ENCODE peak calls at places on chromosomes 1 and 21, in nine cellular contexts. E is amniotic stem cell, Y is NCI-H1105, H is OCI-LY7, T is GM12878, W is T-helper 2 cell, I is Calu3, Q is left ventricle myocardium inferior, V is fibroblast of the aortic adventitia. D is an unnamed sample.

GRCh38 chr1:191240925-191241324 is 763.3 kb upstream of the BRINP3 start:
- DNase-seq in E (peak), Y (no peak), H (no peak), T (no peak), W (no peak), I (no peak), Q (no peak), V (no peak), D (no peak)

GRCh38 chr21:44726803-44727202 is 15.4 kb upstream of the TSPEAR start:
- DNase-seq in E (no peak), Y (no peak), H (no peak), T (no peak), W (no peak), I (no peak), Q (no peak), V (no peak), D (no peak)

GRCh38 chr21:36690637-36691538 is 8.0 kb upstream of the SIM2 start:
- DNase-seq in E (no peak), Y (no peak), H (no peak), T (no peak), W (no peak), I (no peak), Q (no peak), V (peak), D (no peak)

GRCh38 chr1:28343405-28343804 is 14.6 kb downstream of the MED18 start:
- DNase-seq in E (no peak), Y (no peak), H (no peak), T (no peak), W (no peak), I (peak), Q (no peak), V (no peak), D (peak)

GRCh38 chr1:168821434-168821833 is 92.4 kb upstream of the DPT start:
- DNase-seq in E (no peak), Y (no peak), H (no peak), T (no peak), W (no peak), I (no peak), Q (no peak), V (no peak), D (no peak)

GRCh38 chr1:34929853-34930701 is 627 bp upstream of the DLGAP3 start:
- DNase-seq in E (no peak), Y (no peak), H (no peak), T (no peak), W (no peak), I (no peak), Q (no peak), V (no peak), D (no peak)

GRCh38 chr1:230291731-230292620 is 134.2 kb downstream of the PGBD5 start:
- DNase-seq in E (no peak), Y (no peak), H (no peak), T (no peak), W (no peak), I (no peak), Q (no peak), V (no peak), D (no peak)

GRCh38 chr1:48560577-48560976 is 88.6 kb upstream of the SPATA6 start:
- DNase-seq in E (no peak), Y (no peak), H (no peak), T (no peak), W (no peak), I (no peak), Q (no peak), V (no peak), D (no peak)

GRCh38 chr1:7456683-7457082 is 314.4 kb upstream of the VAMP3 start:
- DNase-seq in E (no peak), Y (no peak), H (no peak), T (no peak), W (no peak), I (no peak), Q (no peak), V (no peak), D (no peak)

GRCh38 chr1:214551052-214551435 is 358 bp downstream of the PTPN14 start:
- DNase-seq in E (no peak), Y (no peak), H (no peak), T (no peak), W (peak), I (peak), Q (peak), V (no peak), D (no peak)

GRCh38 chr1:30982431-30982830 is 73.9 kb upstream of the SDC3 start:
- DNase-seq in E (no peak), Y (no peak), H (no peak), T (no peak), W (no peak), I (no peak), Q (no peak), V (no peak), D (no peak)

GRCh38 chr1:40868051-40868723 is 6.0 kb upstream of the CITED4 start:
- DNase-seq in E (no peak), Y (no peak), H (no peak), T (no peak), W (peak), I (peak), Q (no peak), V (peak), D (no peak)

GRCh38 chr1:167223144-167224103 is 2.7 kb downstream of the POU2F1 start:
- DNase-seq in E (no peak), Y (no peak), H (no peak), T (no peak), W (no peak), I (no peak), Q (no peak), V (peak), D (no peak)